ENCODE peak calls at places on chromosomes 6 and 20, in seven cellular contexts. X, L, N, T, D, F and O are unnamed samples.
A peak's percentile ranks its signal among the peaks of the same experiment; 100 is the strongest.

GRCh38 chr6:129694036-129694435 is 15.9 kb downstream of the ARHGAP18 start:
- DNase-seq in F (no peak), D (no peak), L (no peak), X (no peak), T (no peak), N (no peak), O (no peak)

GRCh38 chr20:35300469-35301262 is 8.4 kb upstream of the FAM83C start:
- DNase-seq in N (no peak), D (no peak), F (no peak), L (no peak), X (no peak), T (no peak), O (no peak)

GRCh38 chr6:44234101-44235090 is 11.0 kb downstream of the SLC29A1 start:
- DNase-seq in L (peak; percentile 91), T (no peak), D (peak; percentile 72), N (peak; percentile 94), F (peak; percentile 75), X (no peak), O (peak; percentile 96)

GRCh38 chr6:26216886-26217713 is 129.9 kb downstream of the HFE start:
- DNase-seq in T (no peak), X (peak; percentile 83), L (peak; percentile 95), N (peak; percentile 87), F (peak; percentile 91), D (peak; percentile 74), O (peak; percentile 75)

GRCh38 chr20:32436142-32436861 is 78.2 kb downstream of the ASXL1 start:
- DNase-seq in D (no peak), X (no peak), L (no peak), N (no peak), T (no peak), F (no peak), O (no peak)

GRCh38 chr6:26045939-26046368 is 41.3 kb upstream of the HFE start:
- DNase-seq in L (no peak), X (no peak), D (no peak), N (no peak), F (no peak), T (no peak), O (no peak)

GRCh38 chr6:47485491-47486135 is 8.0 kb downstream of the CD2AP start:
- DNase-seq in T (no peak), F (no peak), X (no peak), D (no peak), L (no peak), N (no peak), O (no peak)

GRCh38 chr6:156427345-156427744 is 349.8 kb upstream of the ARID1B start:
- DNase-seq in X (no peak), L (no peak), T (peak; percentile 61), F (peak; percentile 49), N (peak; percentile 72), D (peak; percentile 16), O (no peak)

GRCh38 chr6:162770955-162771354 is 43.2 kb downstream of the PACRG start:
- DNase-seq in F (no peak), L (no peak), N (no peak), X (no peak), T (no peak), D (no peak), O (no peak)

GRCh38 chr20:5895626-5896025 is 54.7 kb downstream of the TRMT6 start:
- DNase-seq in F (no peak), D (peak; percentile 2), L (no peak), T (no peak), X (no peak), N (no peak), O (no peak)

GRCh38 chr20:5900908-5901307 is 49.4 kb downstream of the TRMT6 start:
- DNase-seq in N (no peak), T (no peak), D (no peak), X (no peak), L (no peak), F (no peak), O (no peak)

GRCh38 chr20:5899444-5899843 is 50.9 kb downstream of the TRMT6 start:
- DNase-seq in D (no peak), X (no peak), T (no peak), L (no peak), F (no peak), N (no peak), O (no peak)
- TF ChIP-seq CTCF in D (no peak), X (no peak), T (no peak), L (no peak), F (no peak), N (no peak), O (no peak)

GRCh38 chr20:61683721-61684120 is 382.0 kb downstream of the TAF4 start:
- DNase-seq in N (no peak), L (no peak), D (no peak), X (no peak), F (no peak), T (peak; percentile 80), O (no peak)
- TF ChIP-seq CTCF in N (no peak), L (no peak), D (no peak), X (no peak), F (no peak), T (no peak), O (no peak)

GRCh38 chr20:43514062-43514971 is 6.8 kb downstream of the L3MBTL1 start:
- DNase-seq in D (peak; percentile 99), N (peak; percentile 99), L (peak; percentile 99), X (peak; percentile 94), F (peak; percentile 100), T (peak; percentile 100), O (peak; percentile 96)
- TF ChIP-seq CTCF in D (peak; percentile 45), N (peak; percentile 13), L (peak; percentile 10), X (peak; percentile 34), F (peak; percentile 40), T (peak; percentile 55), O (peak; percentile 34)

GRCh38 chr6:29628419-29629281 is 4.3 kb downstream of the GABBR1 start:
- DNase-seq in T (peak; percentile 73), L (peak; percentile 96), D (peak; percentile 77), X (peak; percentile 61), N (peak; percentile 84), F (peak; percentile 86), O (peak; percentile 72)
- TF ChIP-seq CTCF in T (peak; percentile 80), L (peak; percentile 54), D (peak; percentile 52), X (peak; percentile 71), N (peak; percentile 58), F (peak; percentile 69), O (peak; percentile 47)

GRCh38 chr6:149332602-149333311 is 15.2 kb downstream of the TAB2 start:
- DNase-seq in N (no peak), L (no peak), X (no peak), T (no peak), F (no peak), D (no peak), O (no peak)
- TF ChIP-seq CTCF in N (no peak), L (no peak), X (no peak), T (no peak), F (no peak), D (no peak), O (no peak)

DNA sequence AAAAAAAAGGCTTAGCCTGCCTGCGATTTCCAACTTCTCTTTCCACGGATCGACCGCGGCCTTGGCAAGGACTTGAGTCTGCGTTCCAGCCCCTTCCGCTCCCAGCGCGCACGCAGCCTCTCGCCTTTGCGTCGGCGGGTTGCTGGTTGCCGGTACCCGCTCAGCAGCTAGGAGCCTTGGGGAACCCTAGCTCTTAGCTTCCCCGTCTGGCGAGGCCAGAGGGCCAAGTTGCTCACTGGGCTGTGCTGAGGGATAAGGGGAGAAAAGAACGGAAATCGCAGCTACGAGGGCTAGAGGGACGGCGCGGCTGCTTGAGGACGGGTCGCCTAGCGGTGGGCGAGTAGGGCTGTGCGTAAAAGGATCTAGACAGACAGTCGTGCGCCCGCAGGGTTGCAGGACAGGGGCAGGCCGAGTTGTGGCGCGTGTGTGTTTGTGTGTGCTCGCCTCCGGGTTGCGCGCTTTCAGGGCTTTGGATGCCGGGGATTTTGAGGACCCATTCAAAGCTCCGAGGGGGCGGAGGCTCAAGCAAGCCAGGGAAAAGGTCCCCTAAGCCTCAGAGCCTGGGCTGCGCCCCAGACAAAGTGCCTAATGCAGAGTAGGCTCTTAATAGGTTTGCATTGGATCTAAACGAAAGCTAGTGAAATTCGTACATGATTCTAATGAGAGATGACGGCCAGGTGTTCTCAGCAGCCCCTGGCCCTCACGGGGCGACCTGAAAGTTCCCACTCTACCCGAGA is 40.5 kb upstream of the OSTM1 start:
- DNase-seq in X (peak; percentile 63), N (peak; percentile 70), L (peak; percentile 87), D (peak; percentile 69), T (no peak), F (peak; percentile 54), O (peak; percentile 65)
- TF ChIP-seq CTCF in X (no peak), N (no peak), L (peak; percentile 22), D (peak; percentile 43), T (no peak), F (peak; percentile 29), O (peak; percentile 11)

DNA sequence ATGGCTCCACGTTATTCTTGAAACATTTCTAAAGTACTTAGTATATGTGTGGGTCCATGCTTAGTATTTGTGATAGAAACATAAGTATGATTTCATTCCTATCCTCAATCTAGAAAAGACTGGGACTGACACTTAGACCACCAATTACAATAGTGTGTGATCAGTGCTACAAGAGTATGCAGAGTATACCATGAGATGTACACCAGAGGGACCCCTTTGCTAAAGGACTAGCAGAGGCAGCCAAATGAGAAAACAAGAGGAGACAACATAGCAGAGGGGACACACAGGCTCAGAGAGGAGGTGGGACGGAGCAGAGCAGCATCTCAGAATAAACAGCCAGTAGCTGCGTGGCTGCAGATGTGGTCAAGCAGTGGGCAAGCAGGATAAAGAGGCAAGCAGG is 21.0 kb downstream of the RMND1 start:
- DNase-seq in N (no peak), L (peak; percentile 21), D (no peak), T (no peak), X (no peak), F (no peak), O (no peak)
- TF ChIP-seq CTCF in N (no peak), L (peak; percentile 14), D (no peak), T (no peak), X (no peak), F (no peak), O (no peak)